ENCODE peak calls at places on chromosomes 11 and 22, in seven cellular contexts. One of them, this sample, is unnamed.

GRCh38 chr11:18091731-18092130 is 14.2 kb downstream of the SAAL1 start:
- DNase-seq in cardiac muscle cell: no peak
- DNase-seq in non-pigmented ciliary epithelial cell: no peak
- DNase-seq in Ammon's horn: no peak
- DNase-seq in ELF-1: no peak
- DNase-seq in iPS DF 6.9: no peak
- DNase-seq in mucosa of descending colon: no peak
- DNase-seq in this sample: no peak

GRCh38 chr22:49244466-49245420 is 582.9 kb downstream of the BRD1 start:
- DNase-seq in cardiac muscle cell: no peak
- DNase-seq in non-pigmented ciliary epithelial cell: no peak
- DNase-seq in Ammon's horn: no peak
- DNase-seq in ELF-1: no peak
- DNase-seq in iPS DF 6.9: no peak
- DNase-seq in mucosa of descending colon: no peak
- DNase-seq in this sample: no peak

GRCh38 chr11:67002921-67003411 is 20.0 kb upstream of the SYT12 start:
- DNase-seq in cardiac muscle cell: no peak
- DNase-seq in non-pigmented ciliary epithelial cell: no peak
- DNase-seq in Ammon's horn: no peak
- DNase-seq in ELF-1: no peak
- DNase-seq in iPS DF 6.9: no peak
- DNase-seq in mucosa of descending colon: no peak
- DNase-seq in this sample: no peak

GRCh38 chr11:69352181-69352580 is 58.2 kb downstream of the MYEOV start:
- DNase-seq in cardiac muscle cell: no peak
- DNase-seq in non-pigmented ciliary epithelial cell: no peak
- DNase-seq in Ammon's horn: no peak
- DNase-seq in ELF-1: no peak
- DNase-seq in iPS DF 6.9: no peak
- DNase-seq in mucosa of descending colon: no peak
- DNase-seq in this sample: no peak

GRCh38 chr11:126716456-126717083 is 284.0 kb downstream of the KIRREL3 start:
- DNase-seq in cardiac muscle cell: peak
- DNase-seq in non-pigmented ciliary epithelial cell: peak
- DNase-seq in Ammon's horn: peak
- DNase-seq in ELF-1: peak
- DNase-seq in iPS DF 6.9: peak
- DNase-seq in mucosa of descending colon: no peak
- DNase-seq in this sample: no peak

GRCh38 chr11:46294365-46295309 is 17.2 kb downstream of the CREB3L1 start:
- DNase-seq in cardiac muscle cell: peak
- DNase-seq in non-pigmented ciliary epithelial cell: peak
- DNase-seq in Ammon's horn: no peak
- DNase-seq in ELF-1: peak
- DNase-seq in iPS DF 6.9: no peak
- DNase-seq in mucosa of descending colon: peak
- DNase-seq in this sample: no peak

GRCh38 chr11:128593281-128593680 is 5.9 kb upstream of the ETS1 start:
- DNase-seq in cardiac muscle cell: no peak
- DNase-seq in non-pigmented ciliary epithelial cell: peak
- DNase-seq in Ammon's horn: no peak
- DNase-seq in ELF-1: peak
- DNase-seq in iPS DF 6.9: no peak
- DNase-seq in mucosa of descending colon: no peak
- DNase-seq in this sample: no peak

GRCh38 chr11:104332110-104332509 is 168.2 kb upstream of the PDGFD start:
- DNase-seq in cardiac muscle cell: peak
- DNase-seq in non-pigmented ciliary epithelial cell: no peak
- DNase-seq in Ammon's horn: no peak
- DNase-seq in ELF-1: peak
- DNase-seq in iPS DF 6.9: peak
- DNase-seq in mucosa of descending colon: no peak
- DNase-seq in this sample: no peak

GRCh38 chr11:130049260-130049659 is 20.4 kb upstream of the APLP2 start:
- DNase-seq in cardiac muscle cell: no peak
- DNase-seq in non-pigmented ciliary epithelial cell: no peak
- DNase-seq in Ammon's horn: no peak
- DNase-seq in ELF-1: no peak
- DNase-seq in iPS DF 6.9: no peak
- DNase-seq in mucosa of descending colon: no peak
- DNase-seq in this sample: no peak

GRCh38 chr22:20316217-20316843 is 3.5 kb downstream of the DGCR6L start:
- DNase-seq in cardiac muscle cell: no peak
- DNase-seq in non-pigmented ciliary epithelial cell: no peak
- DNase-seq in Ammon's horn: no peak
- DNase-seq in ELF-1: peak
- DNase-seq in iPS DF 6.9: no peak
- DNase-seq in mucosa of descending colon: no peak
- DNase-seq in this sample: no peak

GRCh38 chr22:20396639-20397038 is 2.7 kb downstream of the ZNF74 start:
- DNase-seq in cardiac muscle cell: no peak
- DNase-seq in non-pigmented ciliary epithelial cell: no peak
- DNase-seq in Ammon's horn: no peak
- DNase-seq in ELF-1: no peak
- DNase-seq in iPS DF 6.9: no peak
- DNase-seq in mucosa of descending colon: no peak
- DNase-seq in this sample: no peak

GRCh38 chr11:28627690-28628255 is 519.6 kb downstream of the METTL15 start:
- DNase-seq in cardiac muscle cell: no peak
- DNase-seq in non-pigmented ciliary epithelial cell: no peak
- DNase-seq in Ammon's horn: no peak
- DNase-seq in ELF-1: no peak
- DNase-seq in iPS DF 6.9: no peak
- DNase-seq in mucosa of descending colon: no peak
- DNase-seq in this sample: no peak

GRCh38 chr22:50473855-50474671 is 772 bp downstream of the SBF1 start:
- DNase-seq in cardiac muscle cell: peak
- DNase-seq in non-pigmented ciliary epithelial cell: peak
- DNase-seq in Ammon's horn: peak
- DNase-seq in ELF-1: peak
- DNase-seq in iPS DF 6.9: no peak
- DNase-seq in mucosa of descending colon: peak
- DNase-seq in this sample: no peak

GRCh38 chr11:68321293-68322030 is 9.1 kb downstream of the LRP5 start:
- DNase-seq in cardiac muscle cell: no peak
- DNase-seq in non-pigmented ciliary epithelial cell: no peak
- DNase-seq in Ammon's horn: no peak
- DNase-seq in ELF-1: no peak
- DNase-seq in iPS DF 6.9: no peak
- DNase-seq in mucosa of descending colon: no peak
- DNase-seq in this sample: no peak

GRCh38 chr22:40000171-40000570 is 5.4 kb downstream of the FAM83F start:
- DNase-seq in cardiac muscle cell: no peak
- DNase-seq in non-pigmented ciliary epithelial cell: no peak
- DNase-seq in Ammon's horn: no peak
- DNase-seq in ELF-1: peak
- DNase-seq in iPS DF 6.9: no peak
- DNase-seq in mucosa of descending colon: peak
- DNase-seq in this sample: no peak

This sample was measured in epithelial cell of proximal tubule.